ENCODE peak calls at places on chromosomes 12 and 14, in six cellular contexts. D is aorta, S is hepatocyte, M is fibroblast of lung, H is adrenal gland, V is upper lobe of right lung. T is an unnamed sample. For H3K4me1, the result is how much of the 10 kb centered on the place peaks cover.

GRCh38 chr12:12467701-12468218 is 94.9 kb downstream of the DUSP16 start:
- DNase-seq in D (peak), V (peak), S (no peak), H (no peak), M (peak), T (no peak)

GRCh38 chr12:11786638-11787365 is 137.3 kb downstream of the ETV6 start:
- DNase-seq in V (no peak), D (no peak), M (no peak), H (no peak), S (no peak), T (no peak)

GRCh38 chr12:4220489-4220888 is 53.1 kb upstream of the CCND2 start:
- DNase-seq in S (no peak), D (no peak), M (no peak), V (no peak), H (no peak), T (no peak)

GRCh38 chr12:2282321-2282720 is 229.5 kb downstream of the CACNA1C start:
- DNase-seq in M (peak), D (no peak), V (peak), H (no peak), S (peak), T (no peak)

GRCh38 chr12:32159381-32159780 is 52.7 kb downstream of the BICD1 start:
- DNase-seq in M (no peak), S (no peak), V (no peak), D (no peak), H (no peak), T (no peak)

GRCh38 chr12:85468356-85469157 is 188.5 kb downstream of the ALX1 start:
- DNase-seq in S (peak), V (no peak), D (no peak), M (peak), H (no peak), T (no peak)

GRCh38 chr12:63989301-63989845 is 144.9 kb downstream of the SRGAP1 start:
- DNase-seq in M (peak), H (no peak), V (no peak), S (no peak), D (no peak), T (no peak)

GRCh38 chr12:119613319-119613936 is 19.9 kb downstream of the TMEM233 start:
- DNase-seq in D (no peak), M (peak), V (no peak), S (peak), H (no peak), T (no peak)

GRCh38 chr12:70883855-70884254 is 36.7 kb downstream of the PTPRR start:
- DNase-seq in V (no peak), S (no peak), D (no peak), H (no peak), M (no peak), T (no peak)

GRCh38 chr12:402127-402456 is 648 bp downstream of the CCDC77 start:
- DNase-seq in S (peak), D (no peak), M (peak), V (no peak), H (no peak), T (no peak)

GRCh38 chr12:22252057-22252456 is 82.5 kb downstream of the ST8SIA1 start:
- DNase-seq in V (no peak), S (no peak), M (no peak), H (no peak), D (no peak), T (no peak)

GRCh38 chr14:63361790-63362189 is 43.1 kb upstream of the GPHB5 start:
- DNase-seq in H (no peak), D (no peak), M (no peak), V (no peak), S (no peak), T (no peak)

GRCh38 chr14:66802962-66803361 is 295.0 kb downstream of the GPHN start:
- DNase-seq in D (no peak), H (no peak), M (no peak), S (no peak), V (no peak), T (no peak)

GRCh38 chr12:51904951-51905471 is 2.3 kb upstream of the ACVRL1 start:
- DNase-seq in H (no peak), S (no peak), M (no peak), V (peak), D (peak), T (no peak)

GRCh38 chr14:26729851-26730250 is 132.0 kb upstream of the NOVA1 start:
- DNase-seq in H (no peak), V (no peak), D (no peak), S (no peak), M (peak), T (no peak)

GRCh38 chr12:15726029-15726756 is 63.0 kb downstream of the EPS8 start:
- DNase-seq in S (no peak), M (no peak), D (no peak), H (no peak), V (no peak), T (no peak)

GRCh38 chr12:131603106-131604033 is 107.5 kb upstream of the SFSWAP start:
- DNase-seq in S (no peak), H (no peak), V (no peak), D (no peak), M (no peak), T (no peak)

GRCh38 chr14:89367449-89368120 is 49.4 kb downstream of the FOXN3 start:
- DNase-seq in V (no peak), S (no peak), M (no peak), H (no peak), D (no peak), T (no peak)

GRCh38 chr12:120257041-120257821 is 8.3 kb downstream of the PXN start:
- DNase-seq in S (peak), V (no peak), M (peak), D (peak), H (peak), T (peak)

GRCh38 chr14:75886661-75887348 is 95.0 kb downstream of the TGFB3 start:
- DNase-seq in H (no peak), D (no peak), V (no peak), M (no peak), S (no peak), T (no peak)

GRCh38 chr12:94644622-94645021 is 5.7 kb downstream of the TMCC3 start:
- DNase-seq in H (peak), S (no peak), D (no peak), V (no peak), M (peak), T (no peak)

GRCh38 chr12:105418821-105419291 is 88.4 kb downstream of the C12orf75 start:
- DNase-seq in S (no peak), M (peak), H (no peak), V (no peak), D (no peak), T (no peak)

GRCh38 chr14:103948442-103948841 is 6.1 kb upstream of the RD3L start:
- DNase-seq in H (no peak), M (no peak), V (no peak), D (no peak), S (no peak), T (no peak)

GRCh38 chr14:103854822-103855733 is 7.7 kb upstream of the PPP1R13B start:
- DNase-seq in D (no peak), H (no peak), V (peak), M (no peak), S (peak), T (peak)

GRCh38 chr12:8661016-8661415 is 1.6 kb downstream of the MFAP5 start:
- DNase-seq in V (no peak), D (no peak), H (no peak), M (peak), S (no peak), T (no peak)

GRCh38 chr12:38898001-38898684 is 7.2 kb downstream of the CPNE8 start:
- DNase-seq in S (no peak), M (peak), H (no peak), D (no peak), V (no peak), T (no peak)

GRCh38 chr14:68785817-68786490 is 6.9 kb downstream of the ZFP36L1 start:
- DNase-seq in D (no peak), S (peak), H (peak), V (no peak), M (peak), T (no peak)

GRCh38 chr12:56161677-56162351 is 3.7 kb downstream of the MYL6 start:
- DNase-seq in D (peak), H (no peak), M (peak), S (no peak), V (no peak), T (no peak)

GRCh38 chr14:36238666-36239363 is 62.3 kb upstream of the PTCSC3 start:
- DNase-seq in D (peak), H (no peak), S (no peak), M (peak), V (peak), T (no peak)

GRCh38 chr14:102554835-102555819 is 37.3 kb upstream of the RCOR1 start:
- DNase-seq in H (no peak), D (no peak), M (peak), S (peak), V (peak), T (peak)

GRCh38 chr14:94621358-94622134 is 9.4 kb downstream of the SERPINA3 start:
- DNase-seq in D (no peak), V (peak), M (no peak), H (no peak), S (no peak), T (no peak)

GRCh38 chr12:19303496-19303895 is 135.8 kb upstream of the AEBP2 start:
- DNase-seq in S (no peak), V (no peak), M (no peak), H (no peak), D (no peak), T (no peak)
- H3K4me1 ChIP-seq in S (under half), V (under half), M (under half), H (under half), D (under half), T (under half)

DNA sequence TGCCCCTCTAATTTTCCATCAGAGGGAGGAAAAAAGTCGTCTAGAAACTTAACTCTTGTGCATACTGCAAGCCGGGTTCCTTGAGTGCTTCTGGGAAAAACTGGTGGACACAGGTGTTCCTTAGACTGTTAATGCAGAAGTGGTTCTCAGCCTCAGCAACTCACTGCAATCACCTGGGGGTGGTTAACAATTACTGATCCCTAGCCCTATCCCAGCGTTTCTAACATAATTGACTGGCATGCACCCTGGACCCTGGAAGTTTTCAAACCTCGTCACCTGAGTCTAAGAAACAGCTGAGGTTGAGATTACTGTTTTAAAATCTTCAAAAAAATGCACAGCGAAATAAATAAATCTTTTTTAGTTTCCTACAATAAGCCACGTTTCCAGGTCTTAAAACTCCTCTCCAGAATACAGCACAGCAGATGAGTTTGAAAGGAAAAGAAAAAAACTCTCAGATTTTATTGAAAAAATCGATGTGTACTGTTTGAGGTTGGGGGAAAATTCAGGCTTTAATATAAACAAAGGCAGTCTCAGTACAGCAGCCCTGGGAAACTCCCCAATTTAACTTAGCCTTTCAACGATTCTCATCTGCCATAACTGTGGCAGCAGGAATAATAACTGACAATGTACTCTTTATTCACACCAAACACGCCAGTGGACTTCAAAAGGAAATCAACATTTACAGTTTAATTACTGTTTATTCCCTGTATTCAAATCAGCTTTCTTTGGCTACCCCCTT is 45.4 kb downstream of the PHLDA1 start:
- DNase-seq in H (no peak), S (peak), D (no peak), M (no peak), V (no peak), T (no peak)
- H3K27ac ChIP-seq in H (no peak), S (peak), D (no peak), M (peak), V (no peak), T (no peak)

GRCh38 chr14:20118795-20119194 is 8.3 kb downstream of the OR4K17 start:
- DNase-seq in M (no peak), D (no peak), H (no peak), V (no peak), S (no peak), T (no peak)
- H3K4me1 ChIP-seq in M (under half), D (under half), H (under half), V (under half), S (under half), T (under half)

DNA sequence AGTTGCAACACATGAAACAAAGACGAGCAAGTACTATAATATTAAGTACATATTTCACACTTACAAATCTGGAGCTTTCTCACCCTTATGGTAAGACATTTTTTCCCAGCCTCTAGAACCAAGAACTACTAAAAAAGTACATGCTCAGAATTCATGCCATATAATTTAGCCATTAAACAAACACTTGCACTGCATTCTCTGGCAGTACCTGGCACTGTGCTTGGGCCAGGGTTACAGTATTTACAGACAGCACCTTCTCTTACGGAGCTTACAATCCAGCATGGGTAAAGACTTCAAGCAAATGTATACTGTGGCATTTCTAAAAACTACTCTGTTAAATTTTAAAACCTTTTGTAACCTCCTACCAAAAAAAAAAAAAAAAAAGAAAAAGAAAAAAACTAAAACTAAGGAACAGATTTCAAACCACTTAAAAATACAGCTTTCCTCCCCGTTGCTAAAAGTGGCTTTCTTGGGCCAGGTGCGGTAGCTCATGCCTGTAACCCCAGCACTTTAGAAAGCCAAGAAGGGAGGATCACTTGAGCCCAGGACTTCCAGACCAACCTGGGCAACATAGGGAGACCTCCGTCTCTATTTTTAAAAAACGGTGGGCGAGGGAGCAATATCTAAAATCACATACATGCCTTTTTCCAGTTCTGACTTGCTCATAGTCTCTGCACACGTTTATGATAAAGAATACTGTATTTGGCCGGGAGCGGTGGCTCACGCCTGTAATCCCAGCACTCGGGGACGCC is 944 bp downstream of the GNPTAB start:
- DNase-seq in V (no peak), H (no peak), S (peak), D (no peak), M (no peak), T (no peak)
- H3K27ac ChIP-seq in V (peak), H (peak), S (peak), D (peak), M (peak), T (peak)

DNA sequence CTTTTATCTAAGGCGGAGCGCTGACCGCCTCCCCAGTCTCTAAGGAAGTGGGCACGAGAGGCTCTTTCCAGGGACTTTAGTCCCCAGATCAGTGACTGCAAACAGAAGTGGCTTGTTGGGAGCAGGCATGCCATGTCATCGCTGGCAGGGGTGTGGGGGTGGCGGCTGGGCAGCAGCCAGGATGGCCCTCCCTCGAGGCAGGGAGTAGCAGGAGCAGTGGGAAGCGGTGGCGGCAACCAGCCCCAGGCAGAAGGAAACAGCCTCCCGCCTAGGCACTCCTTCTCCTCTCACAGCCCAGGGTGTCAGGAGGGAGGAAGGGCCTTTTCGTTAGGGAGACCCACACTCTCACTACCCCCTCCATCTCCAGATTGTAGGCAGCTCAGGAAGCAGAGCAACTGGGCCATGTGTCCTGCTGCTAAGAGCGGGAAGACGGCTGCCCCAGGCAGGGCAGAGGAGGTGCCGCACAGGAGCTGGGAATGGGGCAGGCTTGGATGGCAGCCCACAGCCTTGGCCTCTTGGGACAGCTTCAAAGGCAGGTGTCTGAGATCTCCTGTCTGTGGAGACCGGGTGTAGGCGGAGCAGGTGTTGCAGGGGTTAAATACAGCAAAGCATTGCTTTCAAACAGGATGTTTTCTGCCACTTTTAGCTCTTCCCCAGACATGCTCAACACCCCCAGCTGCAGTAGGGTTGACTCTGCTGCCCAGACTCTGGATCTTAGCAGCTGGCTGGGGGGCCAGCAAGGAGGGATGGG is 21.8 kb downstream of the VDR start:
- DNase-seq in H (no peak), M (peak), V (peak), S (no peak), D (peak), T (no peak)
- H3K4me1 ChIP-seq in H (under half), M (under half), V (under half), S (under half), D (under half), T (under half)